ENCODE peak calls at places on chromosomes 3 and 15, in ten cellular contexts. J is neural progenitor cell; E is effector memory CD4-positive, alpha-beta T cell; N is cardiac muscle cell; U is Panc1; H is sigmoid colon; I is psoas muscle; D is heart left ventricle; C is neuronal stem cell; T is CD8-positive, alpha-beta T cell. V is an unnamed sample. For H3K4me1, the result is how much of the 10 kb centered on the place peaks cover.

GRCh38 chr3:101976473-101976872 is 127.2 kb downstream of the NFKBIZ start:
- DNase-seq in J (no peak), E (no peak), N (peak), U (no peak), H (no peak), I (no peak), D (no peak), C (no peak), T (no peak), V (no peak)

GRCh38 chr15:70748281-70748747 is 15.0 kb downstream of the UACA start:
- DNase-seq in J (no peak), E (no peak), N (no peak), U (no peak), H (peak), I (peak), D (no peak), C (no peak), T (no peak), V (no peak)

GRCh38 chr15:82575335-82575734 is 35.1 kb upstream of the RPS17 start:
- DNase-seq in J (no peak), E (no peak), N (no peak), U (no peak), H (no peak), I (no peak), D (no peak), C (no peak), T (no peak), V (no peak)

GRCh38 chr3:49930922-49931321 is 1.3 kb upstream of the MON1A start:
- DNase-seq in J (peak), E (no peak), N (peak), U (no peak), H (no peak), I (no peak), D (no peak), C (peak), T (no peak), V (no peak)

GRCh38 chr3:61354604-61355003 is 103.4 kb upstream of the FHIT start:
- DNase-seq in J (no peak), E (no peak), N (no peak), U (no peak), H (no peak), I (no peak), D (no peak), C (no peak), T (no peak), V (no peak)

GRCh38 chr3:108047987-108048386 is 42.8 kb downstream of the CD47 start:
- DNase-seq in J (no peak), E (no peak), N (no peak), U (no peak), H (no peak), I (no peak), D (no peak), C (no peak), T (no peak), V (no peak)

GRCh38 chr3:44988073-44988472 is 12.0 kb downstream of the EXOSC7 start:
- DNase-seq in J (no peak), E (no peak), N (no peak), U (no peak), H (no peak), I (no peak), D (no peak), C (no peak), T (no peak), V (no peak)

GRCh38 chr3:44952689-44953088 is 23.3 kb downstream of the ZDHHC3 start:
- DNase-seq in J (no peak), E (no peak), N (no peak), U (no peak), H (no peak), I (no peak), D (no peak), C (no peak), T (no peak), V (no peak)

GRCh38 chr15:78088773-78089080 is 3.6 kb upstream of the SH2D7 start:
- DNase-seq in J (no peak), E (no peak), N (no peak), U (no peak), H (peak), I (no peak), D (no peak), C (no peak), T (no peak), V (no peak)

GRCh38 chr15:27358751-27359434 is 387.9 kb downstream of the GABRG3 start:
- DNase-seq in J (peak), E (no peak), N (peak), U (no peak), H (no peak), I (peak), D (peak), C (peak), T (no peak), V (no peak)

GRCh38 chr15:89755701-89756100 is 4.7 kb upstream of the MESP1 start:
- DNase-seq in J (no peak), E (no peak), N (no peak), U (no peak), H (no peak), I (no peak), D (no peak), C (no peak), T (no peak), V (no peak)

GRCh38 chr15:80433836-80434235 is 29.7 kb downstream of the ARNT2 start:
- DNase-seq in J (no peak), E (no peak), N (no peak), U (no peak), H (no peak), I (no peak), D (no peak), C (no peak), T (no peak), V (no peak)

GRCh38 chr3:37765591-37766219 is 96.0 kb upstream of the CTDSPL start:
- DNase-seq in J (peak), E (no peak), N (peak), U (no peak), H (peak), I (no peak), D (no peak), C (peak), T (no peak), V (no peak)

GRCh38 chr3:149954812-149955211 is 15.9 kb downstream of the PFN2 start:
- DNase-seq in J (no peak), E (no peak), N (no peak), U (no peak), H (no peak), I (no peak), D (no peak), C (no peak), T (no peak), V (no peak)

GRCh38 chr3:42032693-42033349 is 58.3 kb upstream of the TRAK1 start:
- DNase-seq in J (peak), E (no peak), N (no peak), U (no peak), H (peak), I (peak), D (peak), C (peak), T (no peak), V (no peak)

GRCh38 chr15:79004336-79004735 is 59.5 kb upstream of the CTSH start:
- DNase-seq in J (no peak), E (no peak), N (no peak), U (no peak), H (no peak), I (no peak), D (peak), C (no peak), T (no peak), V (no peak)

GRCh38 chr3:63441262-63441661 is 163.2 kb downstream of the SYNPR start:
- DNase-seq in J (no peak), E (no peak), N (no peak), U (no peak), H (no peak), I (no peak), D (no peak), C (no peak), T (no peak), V (no peak)

GRCh38 chr15:37100109-37100873 is at the start of gene MEIS2:
- DNase-seq in J (peak), E (no peak), N (peak), U (peak), H (peak), I (peak), D (peak), C (peak), T (peak), V (peak)

GRCh38 chr15:74193305-74193718 is 9.3 kb downstream of the STRA6 start:
- DNase-seq in J (no peak), E (no peak), N (no peak), U (no peak), H (no peak), I (no peak), D (no peak), C (no peak), T (no peak), V (no peak)

GRCh38 chr15:52337198-52337853 is 41.7 kb upstream of the MYO5C start:
- DNase-seq in J (no peak), E (no peak), N (no peak), U (no peak), H (no peak), I (no peak), D (no peak), C (no peak), T (no peak), V (no peak)

GRCh38 chr3:38560996-38561717 is 65.0 kb downstream of the EXOG start:
- DNase-seq in J (no peak), E (no peak), N (no peak), U (no peak), H (peak), I (no peak), D (no peak), C (no peak), T (no peak), V (no peak)

GRCh38 chr15:41888662-41889253 is 5.1 kb downstream of the SPTBN5 start:
- DNase-seq in J (no peak), E (no peak), N (no peak), U (no peak), H (no peak), I (no peak), D (no peak), C (no peak), T (no peak), V (no peak)

GRCh38 chr15:40106203-40107161 is 2.2 kb downstream of the BMF start:
- DNase-seq in J (peak), E (no peak), N (peak), U (no peak), H (peak), I (peak), D (no peak), C (no peak), T (no peak), V (no peak)

GRCh38 chr3:160379628-160380214 is 19.3 kb downstream of the IFT80 start:
- DNase-seq in J (no peak), E (no peak), N (no peak), U (no peak), H (no peak), I (no peak), D (no peak), C (no peak), T (no peak), V (no peak)

GRCh38 chr15:99014803-99015676 is 7.4 kb upstream of the PGPEP1L start:
- DNase-seq in J (peak), E (no peak), N (peak), U (no peak), H (peak), I (peak), D (peak), C (peak), T (peak), V (no peak)

GRCh38 chr3:4992118-4992517 is 12.9 kb downstream of the BHLHE40 start:
- DNase-seq in J (no peak), E (no peak), N (no peak), U (no peak), H (no peak), I (no peak), D (no peak), C (no peak), T (no peak), V (no peak)

GRCh38 chr3:193962986-193963683 is 172.8 kb upstream of the HES1 start:
- DNase-seq in J (no peak), E (no peak), N (no peak), U (no peak), H (no peak), I (no peak), D (no peak), C (no peak), T (no peak), V (no peak)

GRCh38 chr3:6571448-6571847 is 289.5 kb upstream of the GRM7 start:
- DNase-seq in J (no peak), E (no peak), N (no peak), U (no peak), H (no peak), I (no peak), D (no peak), C (no peak), T (no peak), V (no peak)

GRCh38 chr3:51673802-51674654 is 3.0 kb downstream of the TEX264 start:
- DNase-seq in J (no peak), E (no peak), N (no peak), U (no peak), H (peak), I (no peak), D (peak), C (no peak), T (no peak), V (no peak)

GRCh38 chr3:179615458-179616173 is 11.0 kb downstream of the NDUFB5 start:
- DNase-seq in J (no peak), E (no peak), N (no peak), U (no peak), H (no peak), I (no peak), D (no peak), C (no peak), T (no peak), V (no peak)

GRCh38 chr15:76160426-76161152 is 100.8 kb downstream of the TMEM266 start:
- DNase-seq in J (no peak), E (no peak), N (no peak), U (no peak), H (no peak), I (no peak), D (no peak), C (no peak), T (no peak), V (no peak)

GRCh38 chr3:157858821-157859220 is 247.4 kb downstream of the SHOX2 start:
- DNase-seq in J (no peak), E (no peak), N (no peak), U (no peak), H (no peak), I (no peak), D (no peak), C (no peak), T (no peak), V (no peak)

GRCh38 chr3:97958396-97958795 is 13.8 kb downstream of the RIOX2 start:
- DNase-seq in J (no peak), E (no peak), N (no peak), U (no peak), H (no peak), I (no peak), D (no peak), C (no peak), T (no peak), V (no peak)

GRCh38 chr3:171982829-171983228 is 56.5 kb upstream of the FNDC3B start:
- DNase-seq in J (no peak), E (no peak), N (no peak), U (no peak), H (no peak), I (no peak), D (no peak), C (no peak), T (no peak), V (no peak)

GRCh38 chr3:186209810-186210752 is 101.2 kb upstream of the ETV5 start:
- DNase-seq in J (peak), E (no peak), N (no peak), U (no peak), H (peak), I (peak), D (peak), C (peak), T (no peak), V (no peak)

GRCh38 chr3:59101091-59101738 is 51.4 kb upstream of the CFAP20DC start:
- DNase-seq in J (no peak), E (no peak), N (no peak), U (no peak), H (no peak), I (no peak), D (no peak), C (no peak), T (no peak), V (no peak)

GRCh38 chr3:89098964-89099585 is 8.3 kb upstream of the EPHA3 start:
- DNase-seq in J (peak), E (no peak), N (peak), U (no peak), H (no peak), I (no peak), D (no peak), C (peak), T (peak), V (peak)

GRCh38 chr3:171225698-171226097 is 199.2 kb upstream of the SLC2A2 start:
- DNase-seq in J (no peak), E (no peak), N (no peak), U (no peak), H (no peak), I (no peak), D (no peak), C (no peak), T (no peak), V (no peak)

GRCh38 chr3:151766454-151766853 is 32.7 kb downstream of the AADACL2 start:
- DNase-seq in J (no peak), E (no peak), N (no peak), U (no peak), H (no peak), I (no peak), D (no peak), C (no peak), T (no peak), V (no peak)

DNA sequence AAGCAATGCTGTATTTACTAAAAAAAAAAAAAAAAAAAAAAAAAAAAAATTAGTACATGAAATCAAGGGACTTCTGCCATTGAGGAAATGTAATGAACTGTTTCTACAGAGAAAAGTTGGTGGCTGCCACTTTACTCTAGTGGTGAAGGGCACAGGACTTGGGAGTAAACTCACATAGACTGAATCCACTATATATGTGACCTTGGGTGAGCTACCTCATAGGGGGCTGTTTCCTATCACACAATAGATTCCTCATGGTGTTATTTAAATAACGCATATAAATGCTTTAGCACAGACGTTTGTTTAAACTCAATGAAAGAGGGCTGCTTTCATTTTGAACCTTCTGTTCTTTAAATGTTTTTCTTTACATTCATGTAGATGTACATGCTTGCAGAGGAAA is 25.8 kb downstream of the TERC start:
- DNase-seq in J (no peak), E (no peak), N (no peak), U (no peak), H (no peak), I (no peak), D (no peak), C (no peak), T (no peak), V (no peak)
- H3K4me1 ChIP-seq in J (under half), E (under half), N (under half), U (under half), H (under half), I (under half), D (under half), C (under half), T (under half), V (under half)

GRCh38 chr3:14431928-14432834 is 29.8 kb downstream of the SLC6A6 start:
- DNase-seq in J (no peak), E (peak), N (peak), U (peak), H (peak), I (peak), D (peak), C (no peak), T (peak), V (peak)
- H3K4me1 ChIP-seq in J (under half), E (half or more), N (under half), U (half or more), H (half or more), I (half or more), D (under half), C (under half), T (half or more), V (half or more)

DNA sequence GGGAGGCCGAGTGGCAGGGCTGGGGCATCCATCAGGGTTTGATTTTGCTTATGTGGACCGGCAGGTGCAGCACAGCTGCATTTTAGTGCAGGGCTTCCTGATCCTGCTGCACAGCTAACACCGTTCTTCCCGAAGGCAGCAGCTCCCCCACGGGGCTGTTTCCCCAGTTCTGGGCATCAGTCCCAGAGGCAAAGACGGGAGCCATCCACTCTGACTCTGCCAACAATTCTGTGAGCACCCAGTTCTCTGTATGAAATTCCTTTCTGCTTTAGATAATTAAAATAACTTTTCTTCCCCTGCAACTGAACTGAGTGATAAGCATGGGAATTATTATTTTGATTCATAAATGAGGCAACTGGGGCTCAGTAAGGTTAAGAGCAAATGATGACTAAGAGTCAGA is 262.9 kb upstream of the ATP10A start:
- DNase-seq in J (no peak), E (no peak), N (no peak), U (no peak), H (no peak), I (no peak), D (no peak), C (no peak), T (no peak), V (no peak)
- H3K4me1 ChIP-seq in J (under half), E (under half), N (under half), U (under half), H (under half), I (under half), D (under half), C (under half), T (under half), V (under half)

GRCh38 chr15:55270301-55270700 is 19.3 kb downstream of the RAB27A start:
- DNase-seq in J (no peak), E (no peak), N (no peak), U (no peak), H (no peak), I (no peak), D (no peak), C (no peak), T (no peak), V (no peak)

GRCh38 chr15:55260562-55261131 is 29.0 kb downstream of the RAB27A start:
- DNase-seq in J (no peak), E (no peak), N (no peak), U (no peak), H (no peak), I (no peak), D (no peak), C (no peak), T (no peak), V (no peak)

GRCh38 chr15:55267401-55268053 is 22.1 kb downstream of the RAB27A start:
- DNase-seq in J (no peak), E (peak), N (no peak), U (no peak), H (no peak), I (peak), D (peak), C (no peak), T (peak), V (peak)

GRCh38 chr15:55268054-55268695 is 21.4 kb downstream of the RAB27A start:
- DNase-seq in J (no peak), E (no peak), N (no peak), U (no peak), H (no peak), I (no peak), D (no peak), C (no peak), T (no peak), V (no peak)

DNA sequence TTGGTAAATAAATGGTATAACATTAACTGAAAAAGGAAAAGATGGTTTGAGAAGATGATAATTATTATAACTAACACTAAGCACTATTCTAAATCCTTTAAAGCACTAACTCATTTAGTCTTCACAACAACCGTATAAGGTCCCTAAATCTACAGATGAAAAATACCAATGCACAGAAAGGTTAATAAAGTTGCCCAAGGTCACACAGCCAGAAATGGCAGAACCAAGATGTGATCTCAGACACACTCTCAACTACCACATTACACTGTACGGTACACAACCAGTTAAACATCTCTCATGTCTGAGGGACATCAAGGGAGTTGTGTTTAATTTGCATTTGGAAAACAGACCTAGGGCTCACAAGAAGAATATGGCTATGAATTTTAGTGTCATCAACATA is 23.1 kb downstream of the RAB27A start:
- DNase-seq in J (no peak), E (no peak), N (no peak), U (no peak), H (no peak), I (no peak), D (no peak), C (no peak), T (no peak), V (no peak)
- H3K4me1 ChIP-seq in J (under half), E (under half), N (under half), U (under half), H (under half), I (under half), D (under half), C (under half), T (half or more), V (under half)

DNA sequence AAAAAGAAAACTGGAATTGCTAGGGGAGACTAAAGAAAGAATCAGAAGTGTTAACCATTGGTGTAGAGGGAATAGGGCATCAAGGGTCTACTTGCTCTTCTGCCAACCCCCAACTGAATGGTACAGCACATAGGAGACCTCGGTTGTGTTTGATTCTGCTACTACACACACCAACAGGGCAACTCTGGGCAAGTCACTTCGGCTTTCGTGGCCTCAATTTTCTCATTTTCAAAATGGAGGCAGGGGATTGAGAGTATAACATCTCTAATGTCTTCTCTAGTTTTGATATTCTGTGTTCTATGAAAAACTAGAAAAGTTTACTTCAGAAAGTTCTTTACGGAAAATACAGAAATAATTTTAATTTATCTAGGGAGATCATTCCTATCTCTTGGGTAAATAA is 120.3 kb upstream of the PHLDB2 start:
- DNase-seq in J (no peak), E (no peak), N (no peak), U (no peak), H (no peak), I (no peak), D (no peak), C (no peak), T (no peak), V (no peak)
- H3K4me1 ChIP-seq in J (under half), E (under half), N (under half), U (under half), H (under half), I (under half), D (under half), C (under half), T (under half), V (under half)

GRCh38 chr15:64009241-64009640 is 37.0 kb downstream of the DAPK2 start:
- DNase-seq in J (no peak), E (no peak), N (no peak), U (no peak), H (no peak), I (peak), D (no peak), C (no peak), T (no peak), V (no peak)
- H3K4me1 ChIP-seq in J (under half), E (under half), N (under half), U (under half), H (under half), I (half or more), D (under half), C (under half), T (under half), V (under half)